ENCODE peak calls at places on chromosome 3, in seven cellular contexts. V, E, P, L, J, C and I are unnamed samples.

GRCh38 chr3:168212664-168213255 is 117.0 kb upstream of the GOLIM4 start:
- DNase-seq in V (no peak), E (no peak), P (no peak), L (no peak), J (no peak), C (no peak), I (no peak)

GRCh38 chr3:11567516-11568467 is 75.9 kb downstream of the VGLL4 start:
- DNase-seq in V (peak), E (no peak), P (no peak), L (peak), J (peak), C (no peak), I (peak)

GRCh38 chr3:47007482-47008257 is 28.2 kb downstream of the NBEAL2 start:
- DNase-seq in V (no peak), E (no peak), P (no peak), L (no peak), J (no peak), C (peak), I (no peak)

GRCh38 chr3:180265551-180265950 is 228.8 kb upstream of the PEX5L start:
- DNase-seq in V (no peak), E (no peak), P (no peak), L (no peak), J (no peak), C (no peak), I (no peak)

GRCh38 chr3:12400795-12401194 is 83.5 kb upstream of the TSEN2 start:
- DNase-seq in V (peak), E (no peak), P (no peak), L (no peak), J (no peak), C (no peak), I (no peak)

GRCh38 chr3:81237193-81237592 is 524.3 kb downstream of the GBE1 start:
- DNase-seq in V (peak), E (no peak), P (no peak), L (no peak), J (no peak), C (no peak), I (no peak)

GRCh38 chr3:185519021-185519420 is 20.2 kb upstream of the TMEM41A start:
- DNase-seq in V (no peak), E (no peak), P (no peak), L (no peak), J (no peak), C (no peak), I (no peak)

GRCh38 chr3:179898024-179898423 is 138.7 kb downstream of the PEX5L start:
- DNase-seq in V (peak), E (peak), P (no peak), L (peak), J (no peak), C (no peak), I (peak)

GRCh38 chr3:195897853-195898415 is 10.4 kb downstream of the TNK2 start:
- DNase-seq in V (no peak), E (no peak), P (no peak), L (no peak), J (no peak), C (no peak), I (no peak)

GRCh38 chr3:47419083-47420043 is 38.5 kb downstream of the PTPN23 start:
- DNase-seq in V (no peak), E (no peak), P (no peak), L (no peak), J (no peak), C (no peak), I (no peak)

GRCh38 chr3:24259901-24260512 is 234.6 kb downstream of the THRB start:
- DNase-seq in V (no peak), E (peak), P (no peak), L (no peak), J (peak), C (no peak), I (no peak)

GRCh38 chr3:2446146-2446545 is 347.5 kb downstream of the CNTN4 start:
- DNase-seq in V (no peak), E (no peak), P (no peak), L (no peak), J (no peak), C (no peak), I (no peak)

GRCh38 chr3:142958707-142959106 is 4.8 kb downstream of the PAQR9 start:
- DNase-seq in V (no peak), E (no peak), P (no peak), L (peak), J (peak), C (no peak), I (peak)

GRCh38 chr3:46986055-46986730 is 6.7 kb downstream of the NBEAL2 start:
- DNase-seq in V (no peak), E (no peak), P (no peak), L (no peak), J (no peak), C (peak), I (no peak)

GRCh38 chr3:124347418-124347817 is 355.5 kb upstream of the ROPN1 start:
- DNase-seq in V (no peak), E (no peak), P (no peak), L (no peak), J (no peak), C (no peak), I (no peak)

GRCh38 chr3:181264491-181264890 is 275.0 kb upstream of the DNAJC19 start:
- DNase-seq in V (no peak), E (no peak), P (no peak), L (no peak), J (no peak), C (no peak), I (no peak)

GRCh38 chr3:173730391-173730790 is 332.8 kb downstream of the NLGN1 start:
- DNase-seq in V (no peak), E (no peak), P (no peak), L (no peak), J (no peak), C (no peak), I (no peak)

GRCh38 chr3:194494951-194495374 is 8.2 kb upstream of the ATP13A3 start:
- DNase-seq in V (no peak), E (no peak), P (no peak), L (no peak), J (peak), C (no peak), I (no peak)

GRCh38 chr3:128855574-128855973 is 23.8 kb upstream of the ACAD9 start:
- DNase-seq in V (no peak), E (no peak), P (no peak), L (no peak), J (no peak), C (no peak), I (no peak)

DNA sequence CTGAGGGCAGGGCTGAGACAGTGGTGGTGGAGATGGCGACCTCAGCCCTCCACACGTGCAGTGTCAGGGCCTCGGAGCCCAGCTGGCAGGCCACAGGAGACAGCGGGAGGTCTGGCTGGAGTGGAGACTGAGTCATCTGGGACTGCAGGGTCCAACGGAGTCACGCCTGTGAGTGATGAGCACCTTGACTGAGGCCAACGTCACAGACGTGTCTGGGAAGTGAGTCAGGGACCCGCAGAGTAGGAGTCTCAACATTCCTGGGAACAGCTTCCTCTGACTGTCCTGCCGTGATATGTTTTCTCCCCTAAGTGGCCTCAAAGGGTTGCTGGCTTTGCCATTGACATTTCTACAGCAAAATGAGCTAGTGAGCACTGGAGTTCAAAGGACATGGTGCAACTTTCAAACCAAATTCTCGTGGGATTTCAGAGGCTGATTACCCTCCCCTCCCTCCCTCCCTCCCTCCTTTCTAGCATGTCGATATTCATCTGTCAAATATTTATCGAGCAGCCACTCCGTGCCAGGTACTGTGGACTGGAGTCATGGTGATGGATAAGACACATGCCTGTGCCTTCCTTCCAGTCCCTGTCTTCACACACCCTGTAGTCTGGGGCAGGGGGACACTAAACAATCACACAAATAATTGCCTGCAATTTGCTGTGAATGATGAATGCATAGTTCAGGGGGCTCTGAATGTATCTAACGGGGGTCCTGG is 53.3 kb upstream of the AMOTL2 start:
- DNase-seq in V (peak), E (peak), P (no peak), L (peak), J (peak), C (no peak), I (peak)
- TF ChIP-seq POLR2A in V (no peak), E (no peak), P (no peak), L (no peak), J (no peak), C (no peak), I (no peak)

DNA sequence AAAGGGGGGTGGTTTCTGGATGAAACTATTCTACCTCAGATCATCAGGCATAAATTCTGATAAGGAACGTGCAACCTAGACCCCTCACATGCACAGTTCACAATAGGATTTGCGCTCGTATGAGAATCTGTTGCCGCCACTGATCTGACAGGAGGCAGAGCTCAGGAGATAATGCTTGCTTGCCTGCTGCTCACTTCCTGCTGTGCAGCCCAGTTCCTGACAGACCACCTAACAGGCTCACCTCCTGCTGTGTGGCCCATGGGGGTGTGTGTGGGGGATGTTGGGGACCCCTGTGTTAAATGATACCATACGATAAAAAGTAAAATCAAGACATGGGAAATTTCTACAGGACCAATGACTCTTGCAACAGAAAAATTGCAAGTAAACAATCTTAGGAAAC is 24.0 kb downstream of the CP start:
- DNase-seq in V (no peak), E (no peak), P (no peak), L (no peak), J (no peak), C (no peak), I (no peak)
- TF ChIP-seq POLR2A in V (no peak), E (no peak), P (no peak), L (no peak), J (no peak), C (no peak), I (no peak)

GRCh38 chr3:190513409-190514162 is at the start of gene IL1RAP:
- DNase-seq in V (peak), E (peak), P (peak), L (peak), J (peak), C (peak), I (peak)
- TF ChIP-seq POLR2A in V (no peak), E (peak), P (no peak), L (peak), J (peak), C (peak), I (peak)

DNA sequence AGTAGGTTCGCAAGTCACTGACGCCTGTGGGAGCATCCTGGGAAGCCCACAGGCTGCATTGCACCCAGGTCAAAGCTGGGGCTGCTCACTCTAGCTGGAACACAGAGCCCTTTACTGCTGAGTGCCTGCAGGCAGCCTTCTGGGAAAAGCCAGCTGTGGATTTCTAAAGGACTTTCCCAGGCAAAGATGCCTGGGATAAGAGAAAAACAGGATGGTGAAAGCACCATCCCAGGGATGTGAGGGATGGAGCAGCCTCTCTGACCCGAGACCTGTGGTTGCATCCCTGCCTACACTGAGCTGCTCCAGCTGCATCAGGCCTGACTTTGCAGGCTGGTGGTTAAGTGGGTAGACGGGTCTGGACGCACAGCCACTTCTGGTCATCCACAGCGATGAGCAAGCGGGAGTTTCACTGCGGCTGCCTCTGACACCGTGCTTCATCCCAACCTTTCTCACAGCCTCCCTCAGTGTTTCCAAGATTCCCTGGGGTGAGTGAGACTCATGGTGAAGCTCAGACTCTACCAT is 52.5 kb upstream of the AMOTL2 start:
- DNase-seq in V (no peak), E (peak), P (no peak), L (no peak), J (no peak), C (no peak), I (peak)
- TF ChIP-seq POLR2A in V (no peak), E (no peak), P (no peak), L (no peak), J (no peak), C (no peak), I (peak)

GRCh38 chr3:112481342-112481870 is 17.9 kb downstream of the BTLA start:
- DNase-seq in V (no peak), E (no peak), P (no peak), L (no peak), J (no peak), C (no peak), I (no peak)
- TF ChIP-seq POLR2A in V (no peak), E (no peak), P (no peak), L (no peak), J (no peak), C (no peak), I (no peak)

GRCh38 chr3:121658716-121659435 is 1.8 kb downstream of the HCLS1 start:
- DNase-seq in V (no peak), E (no peak), P (no peak), L (no peak), J (no peak), C (no peak), I (no peak)

GRCh38 chr3:121662742-121663141 is 2.0 kb upstream of the HCLS1 start:
- DNase-seq in V (no peak), E (no peak), P (no peak), L (no peak), J (no peak), C (no peak), I (no peak)

GRCh38 chr3:121663171-121663847 is 2.6 kb upstream of the HCLS1 start:
- DNase-seq in V (no peak), E (no peak), P (no peak), L (no peak), J (no peak), C (no peak), I (no peak)

GRCh38 chr3:121661376-121661775 is 673 bp upstream of the HCLS1 start:
- DNase-seq in V (no peak), E (no peak), P (no peak), L (no peak), J (no peak), C (no peak), I (no peak)

GRCh38 chr3:121660356-121661171 is at the start of gene HCLS1:
- DNase-seq in V (peak), E (peak), P (peak), L (no peak), J (peak), C (peak), I (no peak)
- TF ChIP-seq POLR2A in V (peak), E (peak), P (peak), L (no peak), J (peak), C (peak), I (no peak)